ENCODE peak calls at places on chromosomes 13 and 19, in four cellular contexts. Y, G, S and V are unnamed samples.

GRCh38 chr19:1935484-1936208 is 5.3 kb upstream of the CSNK1G2 start:
- DNase-seq in Y (no peak), S (no peak), G (no peak), V (no peak)

GRCh38 chr19:30229524-30230174 is 142.5 kb upstream of the ZNF536 start:
- DNase-seq in S (no peak), G (no peak), Y (no peak), V (no peak)

GRCh38 chr19:13872695-13873389 is 4.1 kb upstream of the NANOS3 start:
- DNase-seq in Y (no peak), G (no peak), S (no peak), V (no peak)

GRCh38 chr19:50479761-50480251 is 3.2 kb upstream of the GARIN5A start:
- DNase-seq in S (no peak), G (no peak), Y (no peak), V (no peak)

GRCh38 chr19:44924243-44924725 is 9.9 kb downstream of the APOC1 start:
- DNase-seq in S (no peak), Y (no peak), G (no peak), V (no peak)

GRCh38 chr19:10552596-10553053 is 8.9 kb downstream of the ATG4D start:
- DNase-seq in G (no peak), S (no peak), Y (no peak), V (no peak)

GRCh38 chr13:96824110-96824509 is 170.2 kb downstream of the OXGR1 start:
- DNase-seq in S (no peak), G (no peak), Y (no peak), V (no peak)

GRCh38 chr13:24141333-24141910 is 19.1 kb upstream of the SPATA13 start:
- DNase-seq in Y (no peak), S (no peak), G (no peak), V (no peak)

GRCh38 chr19:35262101-35262761 is 6.5 kb upstream of the USF2 start:
- DNase-seq in S (no peak), Y (no peak), G (no peak), V (no peak)

GRCh38 chr13:43397110-43397509 is 373.7 kb downstream of the DNAJC15 start:
- DNase-seq in G (no peak), S (no peak), Y (no peak), V (no peak)

GRCh38 chr19:40633207-40633606 is 32.0 kb downstream of the LTBP4 start:
- DNase-seq in Y (no peak), G (no peak), S (no peak), V (no peak)

GRCh38 chr19:4089400-4089908 is 22.8 kb upstream of the ZBTB7A start:
- DNase-seq in S (no peak), G (peak; percentile 37), Y (no peak), V (peak; percentile 60)

GRCh38 chr19:16698914-16699313 is 20.7 kb upstream of the NWD1 start:
- DNase-seq in S (no peak), G (no peak), Y (peak; percentile 63), V (peak; percentile 71)

GRCh38 chr13:26721251-26721939 is 39.2 kb downstream of the GPR12 start:
- DNase-seq in S (no peak), Y (no peak), G (peak; percentile 3), V (peak; percentile 48)